ENCODE peak calls at places on chromosomes 3 and 15, in ten cellular contexts. One of them, this sample, is unnamed.

GRCh38 chr3:183502782-183503181 is 52.7 kb downstream of the KLHL6 start:
- DNase-seq in Daoy: peak
- DNase-seq in NCI-H1092: no peak
- DNase-seq in mammary epithelial cell: no peak
- DNase-seq in stimulated activated CD4-positive, alpha-beta T cell treated with anti-CD3 and anti-CD28 coated beads, TNF-alpha, amount 100 ng/mL, for 4 hours: no peak
- DNase-seq in suprapubic skin: peak
- DNase-seq in dorsolateral prefrontal cortex: peak
- DNase-seq in HuH-7: no peak
- DNase-seq in PC-3: peak
- DNase-seq in B cell: no peak
- DNase-seq in this sample: peak

GRCh38 chr3:64674591-64675076 is 13.2 kb downstream of the ADAMTS9 start:
- DNase-seq in Daoy: peak
- DNase-seq in NCI-H1092: no peak
- DNase-seq in mammary epithelial cell: no peak
- DNase-seq in stimulated activated CD4-positive, alpha-beta T cell treated with anti-CD3 and anti-CD28 coated beads, TNF-alpha, amount 100 ng/mL, for 4 hours: no peak
- DNase-seq in suprapubic skin: no peak
- DNase-seq in dorsolateral prefrontal cortex: no peak
- DNase-seq in HuH-7: no peak
- DNase-seq in PC-3: no peak
- DNase-seq in B cell: no peak
- DNase-seq in this sample: no peak

GRCh38 chr15:32993285-32993684 is 201.2 kb downstream of the FMN1 start:
- DNase-seq in Daoy: no peak
- DNase-seq in NCI-H1092: no peak
- DNase-seq in mammary epithelial cell: no peak
- DNase-seq in stimulated activated CD4-positive, alpha-beta T cell treated with anti-CD3 and anti-CD28 coated beads, TNF-alpha, amount 100 ng/mL, for 4 hours: no peak
- DNase-seq in suprapubic skin: no peak
- DNase-seq in dorsolateral prefrontal cortex: no peak
- DNase-seq in HuH-7: no peak
- DNase-seq in PC-3: peak
- DNase-seq in B cell: no peak
- DNase-seq in this sample: peak

GRCh38 chr15:62653122-62653521 is 389.4 kb upstream of the TPM1 start:
- DNase-seq in Daoy: no peak
- DNase-seq in NCI-H1092: no peak
- DNase-seq in mammary epithelial cell: no peak
- DNase-seq in stimulated activated CD4-positive, alpha-beta T cell treated with anti-CD3 and anti-CD28 coated beads, TNF-alpha, amount 100 ng/mL, for 4 hours: no peak
- DNase-seq in suprapubic skin: no peak
- DNase-seq in dorsolateral prefrontal cortex: no peak
- DNase-seq in HuH-7: no peak
- DNase-seq in PC-3: no peak
- DNase-seq in B cell: no peak
- DNase-seq in this sample: no peak

GRCh38 chr15:80969316-80969715 is 20.3 kb downstream of the MESD start:
- DNase-seq in Daoy: no peak
- DNase-seq in NCI-H1092: no peak
- DNase-seq in mammary epithelial cell: no peak
- DNase-seq in stimulated activated CD4-positive, alpha-beta T cell treated with anti-CD3 and anti-CD28 coated beads, TNF-alpha, amount 100 ng/mL, for 4 hours: no peak
- DNase-seq in suprapubic skin: peak
- DNase-seq in dorsolateral prefrontal cortex: no peak
- DNase-seq in HuH-7: no peak
- DNase-seq in PC-3: no peak
- DNase-seq in B cell: no peak
- DNase-seq in this sample: no peak

GRCh38 chr3:107884719-107885460 is 205.9 kb downstream of the CD47 start:
- DNase-seq in Daoy: peak
- DNase-seq in NCI-H1092: no peak
- DNase-seq in mammary epithelial cell: peak
- DNase-seq in stimulated activated CD4-positive, alpha-beta T cell treated with anti-CD3 and anti-CD28 coated beads, TNF-alpha, amount 100 ng/mL, for 4 hours: no peak
- DNase-seq in suprapubic skin: no peak
- DNase-seq in dorsolateral prefrontal cortex: no peak
- DNase-seq in HuH-7: no peak
- DNase-seq in PC-3: peak
- DNase-seq in B cell: no peak
- DNase-seq in this sample: peak

GRCh38 chr15:85692873-85693272 is 101.9 kb downstream of the KLHL25 start:
- DNase-seq in Daoy: no peak
- DNase-seq in NCI-H1092: no peak
- DNase-seq in mammary epithelial cell: no peak
- DNase-seq in stimulated activated CD4-positive, alpha-beta T cell treated with anti-CD3 and anti-CD28 coated beads, TNF-alpha, amount 100 ng/mL, for 4 hours: no peak
- DNase-seq in suprapubic skin: no peak
- DNase-seq in dorsolateral prefrontal cortex: no peak
- DNase-seq in HuH-7: no peak
- DNase-seq in PC-3: no peak
- DNase-seq in B cell: no peak
- DNase-seq in this sample: no peak

GRCh38 chr3:169354774-169355501 is 308.6 kb downstream of the MECOM start:
- DNase-seq in Daoy: no peak
- DNase-seq in NCI-H1092: peak
- DNase-seq in mammary epithelial cell: no peak
- DNase-seq in stimulated activated CD4-positive, alpha-beta T cell treated with anti-CD3 and anti-CD28 coated beads, TNF-alpha, amount 100 ng/mL, for 4 hours: no peak
- DNase-seq in suprapubic skin: no peak
- DNase-seq in dorsolateral prefrontal cortex: no peak
- DNase-seq in HuH-7: no peak
- DNase-seq in PC-3: no peak
- DNase-seq in B cell: no peak
- DNase-seq in this sample: no peak

GRCh38 chr3:16761576-16761975 is 123.2 kb upstream of the PLCL2 start:
- DNase-seq in Daoy: no peak
- DNase-seq in NCI-H1092: no peak
- DNase-seq in mammary epithelial cell: peak
- DNase-seq in stimulated activated CD4-positive, alpha-beta T cell treated with anti-CD3 and anti-CD28 coated beads, TNF-alpha, amount 100 ng/mL, for 4 hours: no peak
- DNase-seq in suprapubic skin: no peak
- DNase-seq in dorsolateral prefrontal cortex: no peak
- DNase-seq in HuH-7: no peak
- DNase-seq in PC-3: peak
- DNase-seq in B cell: no peak
- DNase-seq in this sample: no peak

GRCh38 chr15:84633311-84634227 is 20.5 kb downstream of the WDR73 start:
- DNase-seq in Daoy: peak
- DNase-seq in NCI-H1092: peak
- DNase-seq in mammary epithelial cell: peak
- DNase-seq in stimulated activated CD4-positive, alpha-beta T cell treated with anti-CD3 and anti-CD28 coated beads, TNF-alpha, amount 100 ng/mL, for 4 hours: peak
- DNase-seq in suprapubic skin: peak
- DNase-seq in dorsolateral prefrontal cortex: peak
- DNase-seq in HuH-7: peak
- DNase-seq in PC-3: peak
- DNase-seq in B cell: peak
- DNase-seq in this sample: peak

GRCh38 chr3:8113649-8114048 is 388.0 kb upstream of the LMCD1 start:
- DNase-seq in Daoy: no peak
- DNase-seq in NCI-H1092: no peak
- DNase-seq in mammary epithelial cell: no peak
- DNase-seq in stimulated activated CD4-positive, alpha-beta T cell treated with anti-CD3 and anti-CD28 coated beads, TNF-alpha, amount 100 ng/mL, for 4 hours: no peak
- DNase-seq in suprapubic skin: no peak
- DNase-seq in dorsolateral prefrontal cortex: no peak
- DNase-seq in HuH-7: no peak
- DNase-seq in PC-3: no peak
- DNase-seq in B cell: no peak
- DNase-seq in this sample: no peak

GRCh38 chr3:46619845-46620778 is 7.8 kb downstream of the FAM240A start:
- DNase-seq in Daoy: no peak
- DNase-seq in NCI-H1092: no peak
- DNase-seq in mammary epithelial cell: no peak
- DNase-seq in stimulated activated CD4-positive, alpha-beta T cell treated with anti-CD3 and anti-CD28 coated beads, TNF-alpha, amount 100 ng/mL, for 4 hours: no peak
- DNase-seq in suprapubic skin: no peak
- DNase-seq in dorsolateral prefrontal cortex: no peak
- DNase-seq in HuH-7: no peak
- DNase-seq in PC-3: no peak
- DNase-seq in B cell: no peak
- DNase-seq in this sample: no peak

GRCh38 chr3:46846624-46847542 is 16.4 kb downstream of the MYL3 start:
- DNase-seq in Daoy: no peak
- DNase-seq in NCI-H1092: no peak
- DNase-seq in mammary epithelial cell: no peak
- DNase-seq in stimulated activated CD4-positive, alpha-beta T cell treated with anti-CD3 and anti-CD28 coated beads, TNF-alpha, amount 100 ng/mL, for 4 hours: no peak
- DNase-seq in suprapubic skin: peak
- DNase-seq in dorsolateral prefrontal cortex: no peak
- DNase-seq in HuH-7: no peak
- DNase-seq in PC-3: no peak
- DNase-seq in B cell: no peak
- DNase-seq in this sample: no peak

GRCh38 chr3:172074027-172074426 is 34.6 kb downstream of the FNDC3B start:
- DNase-seq in Daoy: no peak
- DNase-seq in NCI-H1092: no peak
- DNase-seq in mammary epithelial cell: no peak
- DNase-seq in stimulated activated CD4-positive, alpha-beta T cell treated with anti-CD3 and anti-CD28 coated beads, TNF-alpha, amount 100 ng/mL, for 4 hours: no peak
- DNase-seq in suprapubic skin: no peak
- DNase-seq in dorsolateral prefrontal cortex: no peak
- DNase-seq in HuH-7: no peak
- DNase-seq in PC-3: no peak
- DNase-seq in B cell: no peak
- DNase-seq in this sample: no peak

GRCh38 chr3:159830523-159831151 is 158.0 kb upstream of the IL12A start:
- DNase-seq in Daoy: no peak
- DNase-seq in NCI-H1092: no peak
- DNase-seq in mammary epithelial cell: peak
- DNase-seq in stimulated activated CD4-positive, alpha-beta T cell treated with anti-CD3 and anti-CD28 coated beads, TNF-alpha, amount 100 ng/mL, for 4 hours: no peak
- DNase-seq in suprapubic skin: no peak
- DNase-seq in dorsolateral prefrontal cortex: no peak
- DNase-seq in HuH-7: no peak
- DNase-seq in PC-3: no peak
- DNase-seq in B cell: no peak
- DNase-seq in this sample: peak

GRCh38 chr15:34154725-34155204 is 52.9 kb downstream of the PGBD4 start:
- DNase-seq in Daoy: peak
- DNase-seq in NCI-H1092: no peak
- DNase-seq in mammary epithelial cell: peak
- DNase-seq in stimulated activated CD4-positive, alpha-beta T cell treated with anti-CD3 and anti-CD28 coated beads, TNF-alpha, amount 100 ng/mL, for 4 hours: no peak
- DNase-seq in suprapubic skin: no peak
- DNase-seq in dorsolateral prefrontal cortex: no peak
- DNase-seq in HuH-7: no peak
- DNase-seq in PC-3: peak
- DNase-seq in B cell: no peak
- DNase-seq in this sample: no peak

GRCh38 chr15:90165659-90166489 is 35.3 kb upstream of the SEMA4B start:
- DNase-seq in Daoy: peak
- DNase-seq in NCI-H1092: peak
- DNase-seq in mammary epithelial cell: peak
- DNase-seq in stimulated activated CD4-positive, alpha-beta T cell treated with anti-CD3 and anti-CD28 coated beads, TNF-alpha, amount 100 ng/mL, for 4 hours: no peak
- DNase-seq in suprapubic skin: no peak
- DNase-seq in dorsolateral prefrontal cortex: no peak
- DNase-seq in HuH-7: peak
- DNase-seq in PC-3: peak
- DNase-seq in B cell: no peak
- DNase-seq in this sample: peak

GRCh38 chr15:66911131-66911700 is 154.2 kb upstream of the SMAD3 start:
- DNase-seq in Daoy: no peak
- DNase-seq in NCI-H1092: no peak
- DNase-seq in mammary epithelial cell: no peak
- DNase-seq in stimulated activated CD4-positive, alpha-beta T cell treated with anti-CD3 and anti-CD28 coated beads, TNF-alpha, amount 100 ng/mL, for 4 hours: no peak
- DNase-seq in suprapubic skin: peak
- DNase-seq in dorsolateral prefrontal cortex: no peak
- DNase-seq in HuH-7: no peak
- DNase-seq in PC-3: no peak
- DNase-seq in B cell: no peak
- DNase-seq in this sample: no peak

GRCh38 chr3:193767353-193768068 is 174.5 kb downstream of the OPA1 start:
- DNase-seq in Daoy: no peak
- DNase-seq in NCI-H1092: no peak
- DNase-seq in mammary epithelial cell: no peak
- DNase-seq in stimulated activated CD4-positive, alpha-beta T cell treated with anti-CD3 and anti-CD28 coated beads, TNF-alpha, amount 100 ng/mL, for 4 hours: no peak
- DNase-seq in suprapubic skin: no peak
- DNase-seq in dorsolateral prefrontal cortex: no peak
- DNase-seq in HuH-7: no peak
- DNase-seq in PC-3: no peak
- DNase-seq in B cell: peak
- DNase-seq in this sample: peak

GRCh38 chr3:73832426-73832825 is 207.7 kb upstream of the PDZRN3 start:
- DNase-seq in Daoy: no peak
- DNase-seq in NCI-H1092: no peak
- DNase-seq in mammary epithelial cell: no peak
- DNase-seq in stimulated activated CD4-positive, alpha-beta T cell treated with anti-CD3 and anti-CD28 coated beads, TNF-alpha, amount 100 ng/mL, for 4 hours: no peak
- DNase-seq in suprapubic skin: no peak
- DNase-seq in dorsolateral prefrontal cortex: no peak
- DNase-seq in HuH-7: no peak
- DNase-seq in PC-3: no peak
- DNase-seq in B cell: no peak
- DNase-seq in this sample: no peak

GRCh38 chr3:71385040-71385685 is 198.4 kb downstream of the FOXP1 start:
- DNase-seq in Daoy: no peak
- DNase-seq in NCI-H1092: no peak
- DNase-seq in mammary epithelial cell: no peak
- DNase-seq in stimulated activated CD4-positive, alpha-beta T cell treated with anti-CD3 and anti-CD28 coated beads, TNF-alpha, amount 100 ng/mL, for 4 hours: no peak
- DNase-seq in suprapubic skin: no peak
- DNase-seq in dorsolateral prefrontal cortex: no peak
- DNase-seq in HuH-7: no peak
- DNase-seq in PC-3: no peak
- DNase-seq in B cell: no peak
- DNase-seq in this sample: peak

GRCh38 chr3:143307613-143308183 is 188.1 kb downstream of the CHST2 start:
- DNase-seq in Daoy: peak
- DNase-seq in NCI-H1092: no peak
- DNase-seq in mammary epithelial cell: peak
- DNase-seq in stimulated activated CD4-positive, alpha-beta T cell treated with anti-CD3 and anti-CD28 coated beads, TNF-alpha, amount 100 ng/mL, for 4 hours: no peak
- DNase-seq in suprapubic skin: no peak
- DNase-seq in dorsolateral prefrontal cortex: no peak
- DNase-seq in HuH-7: no peak
- DNase-seq in PC-3: peak
- DNase-seq in B cell: no peak
- DNase-seq in this sample: peak

GRCh38 chr3:133593243-133593642 is 19.8 kb downstream of the CDV3 start:
- DNase-seq in Daoy: no peak
- DNase-seq in NCI-H1092: no peak
- DNase-seq in mammary epithelial cell: no peak
- DNase-seq in stimulated activated CD4-positive, alpha-beta T cell treated with anti-CD3 and anti-CD28 coated beads, TNF-alpha, amount 100 ng/mL, for 4 hours: no peak
- DNase-seq in suprapubic skin: no peak
- DNase-seq in dorsolateral prefrontal cortex: no peak
- DNase-seq in HuH-7: no peak
- DNase-seq in PC-3: no peak
- DNase-seq in B cell: no peak
- DNase-seq in this sample: no peak